ENCODE peak calls at places on chromosome 20, in four cellular contexts. M is NCI-H1694; T is skeletal muscle cell; G is stimulated activated naive CD8-positive, alpha-beta T cell treated with anti-CD3 and anti-CD28 coated beads, Interleukin-15, Interleukin-2, amounts not matched to agents 100 U/mL and 50 U/mL, for 24 hours. O is an unnamed sample.

GRCh38 chr20:22582386-22582959 is 1.9 kb downstream of the FOXA2 start:
- DNase-seq in M (no peak), G (no peak), T (no peak), O (no peak)

GRCh38 chr20:420721-421574 is 12.8 kb downstream of the RBCK1 start:
- DNase-seq in T (no peak), M (no peak), G (no peak), O (no peak)

GRCh38 chr20:5127859-5128409 is 1.1 kb downstream of the CDS2 start:
- DNase-seq in G (no peak), M (no peak), T (no peak), O (no peak)

GRCh38 chr20:15318682-15319081 is 981.3 kb upstream of the FLRT3 start:
- DNase-seq in M (no peak), T (no peak), G (no peak), O (no peak)

GRCh38 chr20:18778993-18779392 is 34.6 kb upstream of the SCP2D1 start:
- DNase-seq in M (no peak), G (no peak), T (no peak), O (no peak)

GRCh38 chr20:4781211-4781610 is 59.5 kb downstream of the PRND start:
- DNase-seq in M (no peak), T (no peak), G (no peak), O (no peak)

GRCh38 chr20:17504898-17505663 is 26.1 kb downstream of the BFSP1 start:
- DNase-seq in T (no peak), M (peak; percentile 38), G (peak; percentile 70), O (peak; percentile 16)

GRCh38 chr20:48275737-48276342 is 490.6 kb upstream of the SULF2 start:
- DNase-seq in G (no peak), M (no peak), T (no peak), O (no peak)

GRCh38 chr20:41717464-41717863 is 99.3 kb upstream of the CHD6 start:
- DNase-seq in M (no peak), G (no peak), T (no peak), O (no peak)

GRCh38 chr20:18276821-18277220 is 11.5 kb upstream of the ZNF133 start:
- DNase-seq in M (peak; percentile 52), T (peak; percentile 24), G (peak; percentile 70), O (no peak)

GRCh38 chr20:2301164-2301622 is 5.4 kb downstream of the TGM3 start:
- DNase-seq in M (no peak), T (no peak), G (peak; percentile 27), O (no peak)

GRCh38 chr20:34732523-34732922 is 28.4 kb downstream of the TP53INP2 start:
- DNase-seq in M (no peak), T (no peak), G (no peak), O (no peak)

GRCh38 chr20:12698817-12699216 is 310.0 kb upstream of the SPTLC3 start:
- DNase-seq in G (no peak), M (no peak), T (no peak), O (no peak)

GRCh38 chr20:31709939-31710338 is 12.7 kb downstream of the BCL2L1 start:
- DNase-seq in T (no peak), M (no peak), G (no peak), O (no peak)

GRCh38 chr20:47204008-47204745 is 152.3 kb downstream of the ZMYND8 start:
- DNase-seq in G (no peak), M (no peak), T (no peak), O (peak; percentile 21)

GRCh38 chr20:58040447-58041290 is 187.8 kb downstream of the ANKRD60 start:
- DNase-seq in T (no peak), M (no peak), G (no peak), O (no peak)

GRCh38 chr20:47351643-47352331 is 4.7 kb downstream of the ZMYND8 start:
- DNase-seq in G (no peak), T (no peak), M (no peak), O (no peak)

GRCh38 chr20:24584538-24585356 is 115.3 kb downstream of the SYNDIG1 start:
- DNase-seq in T (peak; percentile 70), M (no peak), G (no peak), O (no peak)

GRCh38 chr20:50399917-50400704 is 110.1 kb upstream of the PTPN1 start:
- DNase-seq in M (no peak), T (no peak), G (no peak), O (no peak)

GRCh38 chr20:44650777-44651493 is 564 bp downstream of the ADA start:
- DNase-seq in M (no peak), T (no peak), G (peak; percentile 44), O (no peak)

GRCh38 chr20:33910056-33910455 is 83.7 kb upstream of the RALY start:
- DNase-seq in T (no peak), G (no peak), M (no peak), O (no peak)

GRCh38 chr20:49278817-49279676 is 1.2 kb upstream of the ZNFX1 start:
- DNase-seq in G (no peak), T (no peak), M (no peak), O (no peak)

GRCh38 chr20:58130574-58130973 is 97.9 kb downstream of the ANKRD60 start:
- DNase-seq in M (no peak), T (no peak), G (no peak), O (no peak)